ENCODE peak calls at places on chromosomes 16 and 17, in eight cellular contexts. J is CD8-positive, alpha-beta memory T cell; G is Karpas-422; Q is dorsolateral prefrontal cortex; D is body of pancreas; C is A549; A is heart left ventricle; K is stomach. I is an unnamed sample.
A peak's percentile ranks its signal among the peaks of the same experiment; 100 is the strongest.

GRCh38 chr16:71255721-71256120 is 25.2 kb upstream of the HYDIN start:
- DNase-seq in A (no peak), Q (no peak), G (no peak), K (no peak), J (no peak), D (no peak), C (no peak), I (no peak)

GRCh38 chr17:74367206-74367605 is at the start of gene GPR142:
- DNase-seq in K (no peak), C (no peak), A (no peak), D (no peak), G (no peak), J (no peak), Q (no peak), I (no peak)

GRCh38 chr17:76968707-76969597 is 100.7 kb downstream of the MGAT5B start:
- DNase-seq in G (peak; percentile 97), C (no peak), K (peak; percentile 60), D (peak; percentile 42), A (peak; percentile 44), J (peak; percentile 72), Q (no peak), I (no peak)

GRCh38 chr17:49723423-49723822 is 15.7 kb upstream of the SLC35B1 start:
- DNase-seq in A (peak; percentile 78), D (peak; percentile 32), J (no peak), Q (no peak), C (no peak), G (no peak), K (no peak), I (no peak)

GRCh38 chr16:81447383-81448101 is 2.9 kb downstream of the CMIP start:
- DNase-seq in D (peak; percentile 52), K (peak; percentile 47), A (no peak), C (no peak), J (no peak), Q (no peak), G (no peak), I (no peak)

GRCh38 chr16:49701867-49702494 is 153.9 kb downstream of the ZNF423 start:
- DNase-seq in C (no peak), Q (no peak), K (no peak), J (no peak), D (peak; percentile 17), A (peak; percentile 82), G (no peak), I (no peak)

GRCh38 chr16:57478396-57479024 is 7.8 kb downstream of the DOK4 start:
- DNase-seq in K (no peak), G (no peak), J (no peak), C (no peak), Q (no peak), A (no peak), D (no peak), I (no peak)

GRCh38 chr16:67456383-67457140 is 24.4 kb downstream of the ATP6V0D1 start:
- DNase-seq in D (peak; percentile 84), A (peak; percentile 79), K (peak; percentile 76), Q (no peak), C (peak; percentile 58), G (peak; percentile 65), J (no peak), I (no peak)

GRCh38 chr17:50056217-50056960 is 479 bp downstream of the ITGA3 start:
- DNase-seq in G (peak; percentile 72), K (peak; percentile 76), J (peak; percentile 64), C (no peak), Q (no peak), D (peak; percentile 85), A (peak; percentile 74), I (no peak)

GRCh38 chr16:1338855-1339675 is 5.6 kb downstream of the BAIAP3 start:
- DNase-seq in Q (no peak), G (no peak), D (no peak), A (no peak), C (no peak), K (no peak), J (no peak), I (no peak)

GRCh38 chr17:4593021-4593797 is 8.9 kb downstream of the SMTNL2 start:
- DNase-seq in K (no peak), Q (no peak), D (no peak), C (no peak), A (no peak), G (no peak), J (no peak), I (no peak)

GRCh38 chr17:4591529-4591928 is 7.2 kb downstream of the SMTNL2 start:
- DNase-seq in G (no peak), Q (no peak), C (peak; percentile 46), K (no peak), D (no peak), A (no peak), J (no peak), I (no peak)

GRCh38 chr17:4596636-4597380 is 12.5 kb downstream of the SMTNL2 start:
- DNase-seq in K (no peak), C (no peak), Q (no peak), G (no peak), J (no peak), A (no peak), D (no peak), I (no peak)

GRCh38 chr17:4592240-4593005 is 8.1 kb downstream of the SMTNL2 start:
- DNase-seq in Q (no peak), K (no peak), A (no peak), J (no peak), D (no peak), C (no peak), G (no peak), I (no peak)

DNA sequence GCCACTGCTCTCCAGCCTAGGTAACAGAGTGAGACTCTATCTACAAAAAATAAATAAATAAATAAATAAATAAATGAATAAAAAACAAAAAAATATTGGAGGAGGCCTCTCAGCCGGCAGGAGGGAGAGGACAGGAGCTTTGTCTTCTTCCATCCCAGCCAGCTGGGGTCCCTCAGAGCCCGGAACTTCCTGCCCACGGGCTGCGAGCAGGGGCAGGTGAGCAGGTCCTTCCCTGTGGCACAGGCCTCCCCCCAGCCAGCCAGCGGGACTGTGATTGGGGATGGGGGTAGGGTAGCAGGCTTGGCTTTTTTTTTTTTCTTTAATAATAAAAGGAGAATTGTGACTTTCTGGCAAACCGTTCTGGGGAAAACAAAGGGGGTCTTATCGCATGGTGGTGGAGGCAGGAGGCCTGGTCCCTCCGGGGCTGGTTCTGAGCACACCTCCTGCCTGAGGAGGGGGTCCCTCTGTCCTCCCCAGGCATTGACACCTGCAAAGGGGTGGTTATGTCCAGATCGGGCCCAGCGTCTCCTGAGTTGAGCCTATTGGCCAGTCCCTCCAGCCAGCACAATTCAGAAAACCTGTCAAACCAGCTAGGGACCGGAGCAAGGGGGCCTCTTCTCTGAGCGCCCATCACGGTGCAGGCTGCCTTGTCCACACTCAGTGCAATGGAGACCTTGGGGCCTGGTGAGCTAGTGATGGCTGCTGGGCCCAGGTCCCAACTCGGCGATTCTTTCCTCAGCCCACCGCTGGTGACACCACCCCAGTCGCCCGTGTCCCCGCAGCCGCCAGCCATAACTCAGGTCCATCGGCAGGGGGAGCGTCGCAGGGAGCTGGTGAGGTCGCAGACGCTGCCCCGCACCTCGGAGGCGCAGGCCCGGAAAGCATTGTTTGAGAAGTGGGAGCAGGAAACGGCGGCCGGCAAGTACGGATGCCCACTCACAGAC is 10.3 kb downstream of the SMTNL2 start:
- DNase-seq in A (no peak), D (peak; percentile 35), J (no peak), G (peak; percentile 84), C (no peak), Q (no peak), K (peak; percentile 67), I (no peak)
- H3K27ac ChIP-seq in A (no peak overlapping the region), D (no peak overlapping the region), J (no peak overlapping the region), G (no peak overlapping the region), C (no peak overlapping the region), Q (no peak overlapping the region), K (no peak overlapping the region), I (no peak overlapping the region)

DNA sequence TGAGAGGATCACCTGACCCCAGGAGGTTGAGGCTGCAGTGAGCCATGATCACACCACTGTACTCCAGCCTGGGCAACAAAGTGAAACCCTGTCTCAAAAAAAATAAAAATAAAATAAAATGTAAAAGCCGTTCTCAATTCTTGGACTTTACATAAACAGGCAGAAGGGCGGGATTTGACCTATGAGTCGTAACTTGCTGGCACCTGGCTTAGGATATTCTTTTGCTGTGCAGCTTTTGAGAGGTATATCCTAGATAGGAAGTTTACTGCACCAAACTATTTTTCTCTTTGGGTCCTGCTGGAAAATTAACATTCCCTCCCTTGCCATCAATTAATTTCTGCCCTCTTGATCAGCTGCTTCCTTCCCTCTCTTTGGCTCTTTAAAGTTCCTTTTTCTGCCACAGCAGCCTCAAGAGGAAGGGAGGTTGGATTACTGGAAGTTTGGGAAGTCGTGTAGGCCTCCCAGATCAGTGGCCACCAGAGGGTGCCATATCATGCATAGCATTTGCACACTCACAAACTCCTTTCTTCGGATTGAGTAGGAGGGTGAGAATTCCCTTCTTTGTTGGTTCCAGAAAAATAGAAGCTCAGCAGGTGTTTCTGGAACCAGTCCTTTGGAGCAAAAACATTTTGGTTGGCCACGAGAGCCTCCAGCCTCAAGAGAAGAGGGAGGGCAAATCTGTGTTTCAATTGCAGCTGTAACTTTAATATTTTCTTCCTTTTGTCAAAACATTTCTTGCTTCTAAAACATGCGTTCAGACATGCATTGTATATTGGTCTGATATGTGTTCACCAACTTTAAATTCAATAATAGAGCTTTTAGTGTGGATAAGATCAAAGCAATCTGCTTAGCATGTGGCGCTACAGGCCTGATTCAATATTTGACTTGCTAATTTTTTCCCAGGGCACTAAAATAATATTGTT is 147.3 kb downstream of the CCDC182 start:
- DNase-seq in J (no peak), Q (peak; percentile 55), C (peak; percentile 86), G (peak; percentile 59), A (no peak), K (peak; percentile 76), D (peak; percentile 74), I (no peak)
- H3K27ac ChIP-seq in J (no peak overlapping the region), Q (no peak overlapping the region), C (peak overlapping the region; percentile 54), G (peak overlapping the region; percentile 99), A (peak overlapping the region; percentile 32), K (peak overlapping the region; percentile 32), D (no peak overlapping the region), I (no peak overlapping the region)

GRCh38 chr17:78367193-78367592 is 7.3 kb upstream of the SOCS3 start:
- DNase-seq in Q (no peak), J (no peak), G (no peak), C (no peak), D (no peak), K (no peak), A (no peak), I (no peak)

GRCh38 chr17:78368854-78369495 is 9.1 kb upstream of the SOCS3 start:
- DNase-seq in D (no peak), G (no peak), A (no peak), K (no peak), J (no peak), C (no peak), Q (no peak), I (no peak)

GRCh38 chr17:78372811-78373210 is 5.6 kb upstream of the PGS1 start:
- DNase-seq in G (no peak), K (no peak), J (no peak), C (no peak), A (no peak), D (no peak), Q (no peak), I (no peak)

GRCh38 chr17:78368348-78368747 is 8.5 kb upstream of the SOCS3 start:
- DNase-seq in K (no peak), Q (no peak), G (no peak), J (no peak), C (no peak), D (peak; percentile 55), A (no peak), I (no peak)

GRCh38 chr17:78369791-78370381 is 8.6 kb upstream of the PGS1 start:
- DNase-seq in Q (no peak), C (no peak), G (no peak), A (no peak), K (no peak), D (no peak), J (no peak), I (no peak)
- H3K27ac ChIP-seq in Q (no peak overlapping the region), C (no peak overlapping the region), G (no peak overlapping the region), A (no peak overlapping the region), K (no peak overlapping the region), D (no peak overlapping the region), J (no peak overlapping the region), I (no peak overlapping the region)

GRCh38 chr17:10177921-10178788 is 20.3 kb downstream of the GAS7 start:
- DNase-seq in J (no peak), A (no peak), K (no peak), Q (no peak), D (no peak), G (peak; percentile 93), C (no peak), I (no peak)
- H3K27ac ChIP-seq in J (no peak overlapping the region), A (no peak overlapping the region), K (no peak overlapping the region), Q (no peak overlapping the region), D (no peak overlapping the region), G (peak overlapping the region; percentile 98), C (no peak overlapping the region), I (no peak overlapping the region)

I was measured in epithelial cell of prostate.